ENCODE peak calls at places on chromosomes 6 and 20, in four cellular contexts. One of them, this sample, is unnamed.

GRCh38 chr6:147384737-147385710 is 123.5 kb upstream of the SAMD5 start:
- DNase-seq in G401: no peak
- DNase-seq in adrenal gland: no peak
- DNase-seq in stimulated activated CD8-positive, alpha-beta memory T cell treated with anti-CD3 and anti-CD28 coated beads, Interleukin-4, amount 100 ng/mL, for 24 hours: no peak
- DNase-seq in this sample: no peak

GRCh38 chr20:24832518-24832917 is 116.6 kb upstream of the CST7 start:
- DNase-seq in G401: no peak
- DNase-seq in adrenal gland: no peak
- DNase-seq in stimulated activated CD8-positive, alpha-beta memory T cell treated with anti-CD3 and anti-CD28 coated beads, Interleukin-4, amount 100 ng/mL, for 24 hours: no peak
- DNase-seq in this sample: no peak

GRCh38 chr6:16747232-16748027 is 13.8 kb downstream of the ATXN1 start:
- DNase-seq in G401: peak
- DNase-seq in adrenal gland: no peak
- DNase-seq in stimulated activated CD8-positive, alpha-beta memory T cell treated with anti-CD3 and anti-CD28 coated beads, Interleukin-4, amount 100 ng/mL, for 24 hours: no peak
- DNase-seq in this sample: no peak

GRCh38 chr20:47319517-47320252 is 36.8 kb downstream of the ZMYND8 start:
- DNase-seq in G401: peak
- DNase-seq in adrenal gland: no peak
- DNase-seq in stimulated activated CD8-positive, alpha-beta memory T cell treated with anti-CD3 and anti-CD28 coated beads, Interleukin-4, amount 100 ng/mL, for 24 hours: no peak
- DNase-seq in this sample: peak

GRCh38 chr6:96223695-96224094 is 207.9 kb downstream of the FUT9 start:
- DNase-seq in G401: no peak
- DNase-seq in adrenal gland: no peak
- DNase-seq in stimulated activated CD8-positive, alpha-beta memory T cell treated with anti-CD3 and anti-CD28 coated beads, Interleukin-4, amount 100 ng/mL, for 24 hours: no peak
- DNase-seq in this sample: no peak

GRCh38 chr6:128098000-128098581 is 197.2 kb upstream of the THEMIS start:
- DNase-seq in G401: no peak
- DNase-seq in adrenal gland: no peak
- DNase-seq in stimulated activated CD8-positive, alpha-beta memory T cell treated with anti-CD3 and anti-CD28 coated beads, Interleukin-4, amount 100 ng/mL, for 24 hours: no peak
- DNase-seq in this sample: peak

GRCh38 chr6:7461416-7461815 is 71.8 kb downstream of the RIOK1 start:
- DNase-seq in G401: no peak
- DNase-seq in adrenal gland: no peak
- DNase-seq in stimulated activated CD8-positive, alpha-beta memory T cell treated with anti-CD3 and anti-CD28 coated beads, Interleukin-4, amount 100 ng/mL, for 24 hours: no peak
- DNase-seq in this sample: no peak

GRCh38 chr6:110566346-110567125 is 90.1 kb upstream of the SLC22A16 start:
- DNase-seq in G401: peak
- DNase-seq in adrenal gland: no peak
- DNase-seq in stimulated activated CD8-positive, alpha-beta memory T cell treated with anti-CD3 and anti-CD28 coated beads, Interleukin-4, amount 100 ng/mL, for 24 hours: no peak
- DNase-seq in this sample: no peak

GRCh38 chr6:83514877-83515466 is 2.6 kb downstream of the PRSS35 start:
- DNase-seq in G401: peak
- DNase-seq in adrenal gland: peak
- DNase-seq in stimulated activated CD8-positive, alpha-beta memory T cell treated with anti-CD3 and anti-CD28 coated beads, Interleukin-4, amount 100 ng/mL, for 24 hours: no peak
- DNase-seq in this sample: peak

GRCh38 chr6:109695468-109695867 is 4.4 kb downstream of the FIG4 start:
- DNase-seq in G401: no peak
- DNase-seq in adrenal gland: no peak
- DNase-seq in stimulated activated CD8-positive, alpha-beta memory T cell treated with anti-CD3 and anti-CD28 coated beads, Interleukin-4, amount 100 ng/mL, for 24 hours: no peak
- DNase-seq in this sample: no peak

GRCh38 chr6:89323461-89324098 is 8.5 kb upstream of the GABRR2 start:
- DNase-seq in G401: no peak
- DNase-seq in adrenal gland: no peak
- DNase-seq in stimulated activated CD8-positive, alpha-beta memory T cell treated with anti-CD3 and anti-CD28 coated beads, Interleukin-4, amount 100 ng/mL, for 24 hours: no peak
- DNase-seq in this sample: no peak

GRCh38 chr6:169371344-169372144 is 117.9 kb upstream of the THBS2 start:
- DNase-seq in G401: peak
- DNase-seq in adrenal gland: no peak
- DNase-seq in stimulated activated CD8-positive, alpha-beta memory T cell treated with anti-CD3 and anti-CD28 coated beads, Interleukin-4, amount 100 ng/mL, for 24 hours: no peak
- DNase-seq in this sample: no peak

GRCh38 chr6:27839303-27840081 is 72.7 kb downstream of the OR2B2 start:
- DNase-seq in G401: no peak
- DNase-seq in adrenal gland: peak
- DNase-seq in stimulated activated CD8-positive, alpha-beta memory T cell treated with anti-CD3 and anti-CD28 coated beads, Interleukin-4, amount 100 ng/mL, for 24 hours: no peak
- DNase-seq in this sample: peak

GRCh38 chr6:168683621-168684020 is 242.6 kb downstream of the SMOC2 start:
- DNase-seq in G401: no peak
- DNase-seq in adrenal gland: no peak
- DNase-seq in stimulated activated CD8-positive, alpha-beta memory T cell treated with anti-CD3 and anti-CD28 coated beads, Interleukin-4, amount 100 ng/mL, for 24 hours: no peak
- DNase-seq in this sample: peak

GRCh38 chr6:116022841-116023380 is 37.8 kb downstream of the FRK start:
- DNase-seq in G401: no peak
- DNase-seq in adrenal gland: no peak
- DNase-seq in stimulated activated CD8-positive, alpha-beta memory T cell treated with anti-CD3 and anti-CD28 coated beads, Interleukin-4, amount 100 ng/mL, for 24 hours: no peak
- DNase-seq in this sample: no peak

GRCh38 chr6:16876201-16876600 is 114.9 kb upstream of the ATXN1 start:
- DNase-seq in G401: no peak
- DNase-seq in adrenal gland: no peak
- DNase-seq in stimulated activated CD8-positive, alpha-beta memory T cell treated with anti-CD3 and anti-CD28 coated beads, Interleukin-4, amount 100 ng/mL, for 24 hours: no peak
- DNase-seq in this sample: no peak

GRCh38 chr20:11266571-11266970 is 592.8 kb upstream of the JAG1 start:
- DNase-seq in G401: no peak
- DNase-seq in adrenal gland: no peak
- DNase-seq in stimulated activated CD8-positive, alpha-beta memory T cell treated with anti-CD3 and anti-CD28 coated beads, Interleukin-4, amount 100 ng/mL, for 24 hours: no peak
- DNase-seq in this sample: no peak

GRCh38 chr6:5412017-5412416 is 150.7 kb downstream of the FARS2 start:
- DNase-seq in G401: no peak
- DNase-seq in adrenal gland: no peak
- DNase-seq in stimulated activated CD8-positive, alpha-beta memory T cell treated with anti-CD3 and anti-CD28 coated beads, Interleukin-4, amount 100 ng/mL, for 24 hours: no peak
- DNase-seq in this sample: no peak

GRCh38 chr20:62804632-62805364 is at the start of gene OGFR:
- DNase-seq in G401: no peak
- DNase-seq in adrenal gland: peak
- DNase-seq in stimulated activated CD8-positive, alpha-beta memory T cell treated with anti-CD3 and anti-CD28 coated beads, Interleukin-4, amount 100 ng/mL, for 24 hours: peak
- DNase-seq in this sample: no peak

GRCh38 chr20:50646483-50646996 is 44.8 kb downstream of the RIPOR3 start:
- DNase-seq in G401: no peak
- DNase-seq in adrenal gland: no peak
- DNase-seq in stimulated activated CD8-positive, alpha-beta memory T cell treated with anti-CD3 and anti-CD28 coated beads, Interleukin-4, amount 100 ng/mL, for 24 hours: no peak
- DNase-seq in this sample: no peak

GRCh38 chr6:12395898-12396297 is 105.7 kb downstream of the EDN1 start:
- DNase-seq in G401: no peak
- DNase-seq in adrenal gland: no peak
- DNase-seq in stimulated activated CD8-positive, alpha-beta memory T cell treated with anti-CD3 and anti-CD28 coated beads, Interleukin-4, amount 100 ng/mL, for 24 hours: no peak
- DNase-seq in this sample: no peak

GRCh38 chr6:160156842-160157241 is 35.2 kb downstream of the SLC22A1 start:
- DNase-seq in G401: no peak
- DNase-seq in adrenal gland: no peak
- DNase-seq in stimulated activated CD8-positive, alpha-beta memory T cell treated with anti-CD3 and anti-CD28 coated beads, Interleukin-4, amount 100 ng/mL, for 24 hours: no peak
- DNase-seq in this sample: no peak

GRCh38 chr6:166936079-166936787 is 20.1 kb downstream of the RNASET2 start:
- DNase-seq in G401: no peak
- DNase-seq in adrenal gland: no peak
- DNase-seq in stimulated activated CD8-positive, alpha-beta memory T cell treated with anti-CD3 and anti-CD28 coated beads, Interleukin-4, amount 100 ng/mL, for 24 hours: no peak
- DNase-seq in this sample: no peak

GRCh38 chr20:23255658-23256385 is 94.8 kb upstream of the NXT1 start:
- DNase-seq in G401: no peak
- DNase-seq in adrenal gland: no peak
- DNase-seq in stimulated activated CD8-positive, alpha-beta memory T cell treated with anti-CD3 and anti-CD28 coated beads, Interleukin-4, amount 100 ng/mL, for 24 hours: no peak
- DNase-seq in this sample: no peak

GRCh38 chr6:141056945-141057635 is 1075.6 kb upstream of the GJE1 start:
- DNase-seq in G401: no peak
- DNase-seq in adrenal gland: no peak
- DNase-seq in stimulated activated CD8-positive, alpha-beta memory T cell treated with anti-CD3 and anti-CD28 coated beads, Interleukin-4, amount 100 ng/mL, for 24 hours: no peak
- DNase-seq in this sample: no peak

GRCh38 chr6:157107915-157108651 is 215.2 kb downstream of the TMEM242 start:
- DNase-seq in G401: no peak
- DNase-seq in adrenal gland: no peak
- DNase-seq in stimulated activated CD8-positive, alpha-beta memory T cell treated with anti-CD3 and anti-CD28 coated beads, Interleukin-4, amount 100 ng/mL, for 24 hours: no peak
- DNase-seq in this sample: peak

GRCh38 chr20:35463455-35464300 is 8.3 kb downstream of the CEP250 start:
- DNase-seq in G401: peak
- DNase-seq in adrenal gland: peak
- DNase-seq in stimulated activated CD8-positive, alpha-beta memory T cell treated with anti-CD3 and anti-CD28 coated beads, Interleukin-4, amount 100 ng/mL, for 24 hours: no peak
- DNase-seq in this sample: peak

GRCh38 chr6:111805511-111806181 is 67.6 kb downstream of the FYN start:
- DNase-seq in G401: no peak
- DNase-seq in adrenal gland: no peak
- DNase-seq in stimulated activated CD8-positive, alpha-beta memory T cell treated with anti-CD3 and anti-CD28 coated beads, Interleukin-4, amount 100 ng/mL, for 24 hours: no peak
- DNase-seq in this sample: no peak

GRCh38 chr20:62726276-62726675 is 17.6 kb downstream of the NTSR1 start:
- DNase-seq in G401: no peak
- DNase-seq in adrenal gland: no peak
- DNase-seq in stimulated activated CD8-positive, alpha-beta memory T cell treated with anti-CD3 and anti-CD28 coated beads, Interleukin-4, amount 100 ng/mL, for 24 hours: no peak
- DNase-seq in this sample: no peak

GRCh38 chr6:33450434-33450833 is 3.9 kb upstream of the ZBTB9 start:
- DNase-seq in G401: no peak
- DNase-seq in adrenal gland: no peak
- DNase-seq in stimulated activated CD8-positive, alpha-beta memory T cell treated with anti-CD3 and anti-CD28 coated beads, Interleukin-4, amount 100 ng/mL, for 24 hours: no peak
- DNase-seq in this sample: no peak

GRCh38 chr20:50295762-50296449 is 105.3 kb downstream of the CEBPB start:
- DNase-seq in G401: no peak
- DNase-seq in adrenal gland: no peak
- DNase-seq in stimulated activated CD8-positive, alpha-beta memory T cell treated with anti-CD3 and anti-CD28 coated beads, Interleukin-4, amount 100 ng/mL, for 24 hours: no peak
- DNase-seq in this sample: no peak

GRCh38 chr20:45704969-45705637 is at the start of gene WFDC10B:
- DNase-seq in G401: no peak
- DNase-seq in adrenal gland: no peak
- DNase-seq in stimulated activated CD8-positive, alpha-beta memory T cell treated with anti-CD3 and anti-CD28 coated beads, Interleukin-4, amount 100 ng/mL, for 24 hours: no peak
- DNase-seq in this sample: peak

GRCh38 chr20:59469266-59470252 is 134.8 kb upstream of the PHACTR3 start:
- DNase-seq in G401: no peak
- DNase-seq in adrenal gland: no peak
- DNase-seq in stimulated activated CD8-positive, alpha-beta memory T cell treated with anti-CD3 and anti-CD28 coated beads, Interleukin-4, amount 100 ng/mL, for 24 hours: no peak
- DNase-seq in this sample: no peak

GRCh38 chr20:7505835-7506221 is 434.4 kb downstream of the HAO1 start:
- DNase-seq in G401: no peak
- DNase-seq in adrenal gland: no peak
- DNase-seq in stimulated activated CD8-positive, alpha-beta memory T cell treated with anti-CD3 and anti-CD28 coated beads, Interleukin-4, amount 100 ng/mL, for 24 hours: no peak
- DNase-seq in this sample: no peak

GRCh38 chr6:157046776-157047175 is 269.6 kb downstream of the ARID1B start:
- DNase-seq in G401: no peak
- DNase-seq in adrenal gland: no peak
- DNase-seq in stimulated activated CD8-positive, alpha-beta memory T cell treated with anti-CD3 and anti-CD28 coated beads, Interleukin-4, amount 100 ng/mL, for 24 hours: no peak
- DNase-seq in this sample: no peak

GRCh38 chr20:31901615-31902014 is 31.2 kb downstream of the TTLL9 start:
- DNase-seq in G401: no peak
- DNase-seq in adrenal gland: no peak
- DNase-seq in stimulated activated CD8-positive, alpha-beta memory T cell treated with anti-CD3 and anti-CD28 coated beads, Interleukin-4, amount 100 ng/mL, for 24 hours: no peak
- DNase-seq in this sample: no peak

GRCh38 chr20:5886788-5887187 is 63.5 kb downstream of the TRMT6 start:
- DNase-seq in G401: no peak
- DNase-seq in adrenal gland: peak
- DNase-seq in stimulated activated CD8-positive, alpha-beta memory T cell treated with anti-CD3 and anti-CD28 coated beads, Interleukin-4, amount 100 ng/mL, for 24 hours: no peak
- DNase-seq in this sample: peak

GRCh38 chr20:9068896-9069663 is at the start of gene PLCB4:
- DNase-seq in G401: peak
- DNase-seq in adrenal gland: peak
- DNase-seq in stimulated activated CD8-positive, alpha-beta memory T cell treated with anti-CD3 and anti-CD28 coated beads, Interleukin-4, amount 100 ng/mL, for 24 hours: no peak
- DNase-seq in this sample: no peak